ENCODE peak calls at places on chromosomes 16 and 17, in four cellular contexts. One of them, this sample, is unnamed.

GRCh38 chr16:20918486-20919239 is 18.1 kb downstream of the LYRM1 start:
- DNase-seq in HepG2: no peak
- DNase-seq in stomach: no peak
- DNase-seq in suprapubic skin: peak; percentile 74
- DNase-seq in this sample: no peak

GRCh38 chr17:74222399-74222798 is 9.0 kb downstream of the TTYH2 start:
- DNase-seq in suprapubic skin: no peak
- DNase-seq in stomach: no peak
- DNase-seq in HepG2: no peak
- DNase-seq in this sample: no peak

GRCh38 chr16:11967195-11967911 is 2.3 kb downstream of the TNFRSF17 start:
- DNase-seq in suprapubic skin: no peak
- DNase-seq in stomach: no peak
- DNase-seq in HepG2: no peak
- DNase-seq in this sample: no peak

GRCh38 chr16:59259074-59259963 is 525.2 kb upstream of the GOT2 start:
- DNase-seq in HepG2: no peak
- DNase-seq in stomach: no peak
- DNase-seq in suprapubic skin: no peak
- DNase-seq in this sample: no peak

GRCh38 chr16:58733248-58733670 is 857 bp downstream of the GOT2 start:
- DNase-seq in suprapubic skin: no peak
- DNase-seq in HepG2: peak; percentile 26
- DNase-seq in stomach: no peak
- DNase-seq in this sample: no peak

GRCh38 chr16:27495191-27495590 is 54.5 kb downstream of the GTF3C1 start:
- DNase-seq in HepG2: no peak
- DNase-seq in suprapubic skin: no peak
- DNase-seq in stomach: no peak
- DNase-seq in this sample: no peak

GRCh38 chr17:68176770-68177169 is 71.1 kb upstream of the AMZ2 start:
- DNase-seq in HepG2: no peak
- DNase-seq in stomach: no peak
- DNase-seq in suprapubic skin: no peak
- DNase-seq in this sample: no peak

GRCh38 chr16:88068476-88069396 is 117.5 kb downstream of the BANP start:
- DNase-seq in suprapubic skin: peak; percentile 45
- DNase-seq in HepG2: no peak
- DNase-seq in stomach: no peak
- DNase-seq in this sample: peak; percentile 78

GRCh38 chr17:80917716-80918560 is 73.7 kb upstream of the CHMP6 start:
- DNase-seq in stomach: no peak
- DNase-seq in suprapubic skin: no peak
- DNase-seq in HepG2: no peak
- DNase-seq in this sample: peak; percentile 59

GRCh38 chr17:42179911-42180410 is 981 bp downstream of the KCNH4 start:
- DNase-seq in HepG2: peak; percentile 47
- DNase-seq in stomach: peak; percentile 38
- DNase-seq in suprapubic skin: peak; percentile 67
- DNase-seq in this sample: no peak

GRCh38 chr17:67548693-67549092 is 169.0 kb upstream of the NOL11 start:
- DNase-seq in stomach: no peak
- DNase-seq in suprapubic skin: no peak
- DNase-seq in HepG2: no peak
- DNase-seq in this sample: no peak

GRCh38 chr16:66653581-66654350 is 42.8 kb downstream of the CMTM4 start:
- DNase-seq in HepG2: no peak
- DNase-seq in stomach: no peak
- DNase-seq in suprapubic skin: peak; percentile 6
- DNase-seq in this sample: no peak

GRCh38 chr17:70535986-70536385 is 366.7 kb downstream of the KCNJ2 start:
- DNase-seq in suprapubic skin: no peak
- DNase-seq in stomach: no peak
- DNase-seq in HepG2: no peak
- DNase-seq in this sample: no peak

GRCh38 chr17:43720311-43721060 is 38.1 kb downstream of the SOST start:
- DNase-seq in stomach: peak; percentile 78
- DNase-seq in HepG2: peak; percentile 41
- DNase-seq in suprapubic skin: peak; percentile 86
- DNase-seq in this sample: peak; percentile 96

GRCh38 chr16:15538484-15538883 is 104.1 kb downstream of the BMERB1 start:
- DNase-seq in HepG2: no peak
- DNase-seq in suprapubic skin: no peak
- DNase-seq in stomach: no peak
- DNase-seq in this sample: no peak

GRCh38 chr17:17189559-17189958 is 16.6 kb downstream of the PLD6 start:
- DNase-seq in HepG2: no peak
- DNase-seq in suprapubic skin: no peak
- DNase-seq in stomach: no peak
- DNase-seq in this sample: no peak

GRCh38 chr17:17191346-17191792 is 14.8 kb downstream of the PLD6 start:
- DNase-seq in HepG2: no peak
- DNase-seq in stomach: no peak
- DNase-seq in suprapubic skin: no peak
- DNase-seq in this sample: no peak

GRCh38 chr17:17188586-17188985 is 17.5 kb downstream of the PLD6 start:
- DNase-seq in stomach: no peak
- DNase-seq in suprapubic skin: no peak
- DNase-seq in HepG2: no peak
- DNase-seq in this sample: no peak

GRCh38 chr17:17191961-17192381 is 14.2 kb downstream of the PLD6 start:
- DNase-seq in stomach: no peak
- DNase-seq in HepG2: no peak
- DNase-seq in suprapubic skin: no peak
- DNase-seq in this sample: no peak

DNA sequence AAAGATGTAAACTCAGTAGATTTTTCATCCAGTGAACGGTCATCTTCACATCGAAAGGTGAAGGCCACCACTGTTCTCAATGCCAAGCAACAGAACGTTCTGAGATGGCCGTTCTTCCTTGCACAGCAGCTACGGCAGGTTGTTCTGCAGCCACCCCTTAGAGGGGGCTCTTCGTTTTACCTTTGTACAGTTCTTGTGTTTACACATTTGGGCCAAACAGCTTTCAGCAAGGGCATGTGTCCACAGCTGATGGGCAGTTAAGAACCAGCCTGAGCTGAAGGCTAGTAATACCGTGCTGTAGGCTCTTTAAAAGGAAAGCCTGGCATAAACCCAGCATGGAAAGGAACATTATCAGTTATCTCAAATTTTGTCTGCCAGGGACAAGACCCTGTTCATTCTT is 15.9 kb downstream of the PLD6 start:
- DNase-seq in stomach: no peak
- DNase-seq in suprapubic skin: no peak
- DNase-seq in HepG2: peak; percentile 40
- DNase-seq in this sample: no peak
- H3K4me1 ChIP-seq in stomach: peaks cover 63% of the 10 kb centered on the region
- H3K4me1 ChIP-seq in suprapubic skin: peaks cover 45% of the 10 kb centered on the region
- H3K4me1 ChIP-seq in HepG2: peaks cover 28% of the 10 kb centered on the region
- H3K4me1 ChIP-seq in this sample: peaks cover 73% of the 10 kb centered on the region

DNA sequence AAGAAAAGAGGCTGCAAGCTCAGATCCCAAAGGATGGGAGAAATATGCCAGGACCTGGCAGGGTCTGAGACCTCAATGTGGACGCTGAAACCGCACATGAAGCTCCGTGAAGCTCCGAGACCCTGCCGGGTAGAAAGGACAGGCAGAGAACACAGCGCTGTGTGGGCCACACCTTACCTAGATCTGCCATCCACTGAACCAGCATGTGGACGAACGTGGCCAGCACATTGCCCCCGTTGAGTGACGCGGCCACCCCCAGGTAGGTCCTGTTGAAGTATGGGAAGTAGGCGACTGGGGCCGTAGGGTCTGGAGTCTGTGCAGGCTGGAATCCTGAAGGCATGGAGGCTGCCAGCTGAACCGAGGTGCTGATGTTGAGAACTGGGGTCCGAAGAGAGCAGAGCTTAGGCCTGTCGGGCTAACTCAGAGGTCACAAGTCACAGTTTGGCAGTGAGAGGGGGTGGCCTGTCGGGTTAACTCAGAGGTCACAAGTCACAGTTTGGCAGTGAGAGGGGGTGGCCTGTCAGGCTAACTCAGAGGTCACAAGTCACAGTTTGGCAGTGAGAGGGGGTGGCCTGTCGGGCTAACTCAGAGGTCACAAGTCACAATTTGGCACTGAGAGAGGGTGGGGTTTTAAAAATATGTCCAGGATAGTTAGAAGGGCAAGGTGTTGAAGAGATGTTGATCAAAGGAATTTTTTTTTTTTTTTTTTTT is 6.1 kb upstream of the TRPV1 start:
- DNase-seq in stomach: no peak
- DNase-seq in suprapubic skin: no peak
- DNase-seq in HepG2: no peak
- DNase-seq in this sample: no peak
- TF ChIP-seq POLR2A in stomach: no peak
- TF ChIP-seq POLR2A in suprapubic skin: no peak
- TF ChIP-seq POLR2A in HepG2: no peak
- TF ChIP-seq POLR2A in this sample: no peak

DNA sequence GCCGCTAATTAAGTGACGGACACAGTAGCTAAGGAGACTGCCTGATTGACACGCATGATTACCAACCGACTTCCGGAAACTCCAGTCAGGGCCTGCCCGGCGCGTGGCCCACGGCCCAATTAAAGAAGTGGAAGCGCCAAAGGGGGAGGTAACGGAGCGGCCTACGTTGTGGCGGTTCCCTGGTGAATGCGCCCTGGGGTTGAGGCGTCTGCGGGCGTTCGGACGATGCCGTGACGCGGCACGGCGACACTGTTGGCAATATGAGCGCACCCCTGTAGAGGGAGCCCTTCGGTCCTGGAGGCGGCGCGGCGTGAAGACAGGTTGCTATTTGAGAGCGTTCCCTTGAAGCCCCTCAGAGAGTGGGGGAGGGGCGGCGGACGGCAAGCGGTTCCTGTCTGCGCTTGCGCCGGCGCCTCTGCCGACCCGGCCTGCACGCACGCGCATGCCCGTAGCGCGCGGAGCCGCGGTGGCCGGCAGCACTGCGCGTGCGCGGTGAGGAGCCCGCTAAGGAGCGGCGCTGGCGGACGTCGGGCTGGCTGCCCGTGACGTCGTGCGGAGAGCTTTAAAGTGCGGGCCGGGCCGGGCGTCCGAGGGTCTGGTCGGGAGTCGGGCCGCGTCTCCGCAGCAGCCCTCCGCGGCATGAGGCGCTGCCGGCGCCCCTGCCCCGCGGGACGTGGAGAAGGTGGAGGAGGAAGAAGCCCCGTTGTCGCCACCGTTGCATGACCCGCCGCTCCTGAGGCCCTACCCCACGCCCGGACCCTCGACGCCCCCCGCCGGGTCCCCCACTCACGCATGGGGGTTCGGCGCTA is at the start of gene ALKBH5:
- DNase-seq in HepG2: peak; percentile 99
- DNase-seq in suprapubic skin: peak; percentile 99
- DNase-seq in stomach: peak; percentile 98
- DNase-seq in this sample: peak; percentile 98
- TF ChIP-seq POLR2AphosphoS5 in HepG2: peak; percentile 64
- TF ChIP-seq POLR2AphosphoS5 in suprapubic skin: no peak
- TF ChIP-seq POLR2AphosphoS5 in stomach: peak; percentile 93
- TF ChIP-seq POLR2AphosphoS5 in this sample: peak; percentile 97

GRCh38 chr17:7220593-7221280 is 999 bp downstream of the ACADVL start:
- DNase-seq in HepG2: peak; percentile 44
- DNase-seq in suprapubic skin: no peak
- DNase-seq in stomach: peak; percentile 70
- DNase-seq in this sample: no peak
- H3K4me1 ChIP-seq in HepG2: peaks cover 54% of the 10 kb centered on the region
- H3K4me1 ChIP-seq in suprapubic skin: peaks cover 67% of the 10 kb centered on the region
- H3K4me1 ChIP-seq in stomach: peaks cover 62% of the 10 kb centered on the region
- H3K4me1 ChIP-seq in this sample: peaks cover 57% of the 10 kb centered on the region

GRCh38 chr16:30698139-30698815 is 694 bp upstream of the SRCAP start:
- DNase-seq in HepG2: peak; percentile 97
- DNase-seq in suprapubic skin: peak; percentile 99
- DNase-seq in stomach: peak; percentile 99
- DNase-seq in this sample: peak; percentile 100
- TF ChIP-seq POLR2A in HepG2: peak; percentile 94
- TF ChIP-seq POLR2A in suprapubic skin: peak; percentile 5
- TF ChIP-seq POLR2A in stomach: no peak
- TF ChIP-seq POLR2A in this sample: peak; percentile 59

DNA sequence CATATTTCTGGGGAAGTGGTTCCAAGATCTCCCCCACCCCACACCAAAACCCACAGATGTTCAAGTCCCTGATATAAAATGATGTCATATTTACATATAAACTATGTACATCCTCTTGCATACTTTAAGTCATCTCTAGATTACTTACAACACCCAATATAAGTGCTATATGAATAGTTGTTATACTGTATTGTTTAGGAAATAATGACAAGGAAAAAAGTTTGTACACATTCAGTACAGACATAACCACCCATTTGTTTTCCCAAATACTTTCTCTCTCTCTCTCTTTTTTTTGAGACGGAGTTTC is 11.5 kb downstream of the CFDP1 start:
- DNase-seq in HepG2: no peak
- DNase-seq in stomach: no peak
- DNase-seq in suprapubic skin: no peak
- DNase-seq in this sample: no peak
- TF ChIP-seq POLR2AphosphoS5 in HepG2: no peak
- TF ChIP-seq POLR2AphosphoS5 in stomach: no peak
- TF ChIP-seq POLR2AphosphoS5 in suprapubic skin: no peak
- TF ChIP-seq POLR2AphosphoS5 in this sample: no peak

This sample was measured in spleen.